ENCODE peak calls at places on chromosomes 6 and 20, in five cellular contexts. One of them, this sample, is unnamed.
A peak's percentile ranks its signal among the peaks of the same experiment; 100 is the strongest.

GRCh38 chr6:116624036-116624805 is 7.9 kb downstream of the RSPH4A start:
- DNase-seq in progenitor cell of endocrine pancreas: no peak
- DNase-seq in HFFc6: no peak
- DNase-seq in GM10248: no peak
- DNase-seq in brain microvascular endothelial cell: no peak
- DNase-seq in this sample: no peak

GRCh38 chr6:56949925-56950495 is 4.9 kb upstream of the BEND6 start:
- DNase-seq in progenitor cell of endocrine pancreas: no peak
- DNase-seq in HFFc6: no peak
- DNase-seq in GM10248: no peak
- DNase-seq in brain microvascular endothelial cell: peak; percentile 35
- DNase-seq in this sample: no peak

GRCh38 chr20:48298851-48299484 is 513.7 kb upstream of the SULF2 start:
- DNase-seq in progenitor cell of endocrine pancreas: no peak
- DNase-seq in HFFc6: peak; percentile 90
- DNase-seq in GM10248: no peak
- DNase-seq in brain microvascular endothelial cell: peak; percentile 96
- DNase-seq in this sample: no peak

GRCh38 chr6:128574413-128574812 is 54.0 kb upstream of the PTPRK start:
- DNase-seq in progenitor cell of endocrine pancreas: no peak
- DNase-seq in HFFc6: no peak
- DNase-seq in GM10248: no peak
- DNase-seq in brain microvascular endothelial cell: no peak
- DNase-seq in this sample: no peak

GRCh38 chr6:130307752-130308361 is 58.0 kb upstream of the TMEM200A start:
- DNase-seq in progenitor cell of endocrine pancreas: no peak
- DNase-seq in HFFc6: peak; percentile 75
- DNase-seq in GM10248: no peak
- DNase-seq in brain microvascular endothelial cell: peak; percentile 50
- DNase-seq in this sample: no peak

GRCh38 chr6:121584591-121585369 is 149.3 kb downstream of the GJA1 start:
- DNase-seq in progenitor cell of endocrine pancreas: no peak
- DNase-seq in HFFc6: peak; percentile 38
- DNase-seq in GM10248: no peak
- DNase-seq in brain microvascular endothelial cell: no peak
- DNase-seq in this sample: no peak

GRCh38 chr6:148520109-148520841 is 177.6 kb downstream of the SASH1 start:
- DNase-seq in progenitor cell of endocrine pancreas: no peak
- DNase-seq in HFFc6: no peak
- DNase-seq in GM10248: peak; percentile 81
- DNase-seq in brain microvascular endothelial cell: no peak
- DNase-seq in this sample: no peak

GRCh38 chr6:43831211-43831610 is 61.2 kb downstream of the VEGFA start:
- DNase-seq in progenitor cell of endocrine pancreas: no peak
- DNase-seq in HFFc6: no peak
- DNase-seq in GM10248: no peak
- DNase-seq in brain microvascular endothelial cell: no peak
- DNase-seq in this sample: no peak

GRCh38 chr20:32660661-32661060 is 13.1 kb downstream of the C20orf203 start:
- DNase-seq in progenitor cell of endocrine pancreas: no peak
- DNase-seq in HFFc6: no peak
- DNase-seq in GM10248: no peak
- DNase-seq in brain microvascular endothelial cell: no peak
- DNase-seq in this sample: no peak

GRCh38 chr20:34301587-34302311 is 1.4 kb downstream of the AHCY start:
- DNase-seq in progenitor cell of endocrine pancreas: no peak
- DNase-seq in HFFc6: no peak
- DNase-seq in GM10248: no peak
- DNase-seq in brain microvascular endothelial cell: no peak
- DNase-seq in this sample: peak; percentile 29

GRCh38 chr20:34299925-34300806 is 3.0 kb downstream of the AHCY start:
- DNase-seq in progenitor cell of endocrine pancreas: no peak
- DNase-seq in HFFc6: peak; percentile 8
- DNase-seq in GM10248: no peak
- DNase-seq in brain microvascular endothelial cell: no peak
- DNase-seq in this sample: no peak

GRCh38 chr20:34300809-34301586 is 2.2 kb downstream of the AHCY start:
- DNase-seq in progenitor cell of endocrine pancreas: no peak
- DNase-seq in HFFc6: no peak
- DNase-seq in GM10248: no peak
- DNase-seq in brain microvascular endothelial cell: no peak
- DNase-seq in this sample: no peak

GRCh38 chr20:34302723-34303528 is at the start of gene AHCY:
- DNase-seq in progenitor cell of endocrine pancreas: peak; percentile 96
- DNase-seq in HFFc6: peak; percentile 94
- DNase-seq in GM10248: peak; percentile 96
- DNase-seq in brain microvascular endothelial cell: peak; percentile 95
- DNase-seq in this sample: peak; percentile 97

GRCh38 chr20:34302312-34302722 is 838 bp downstream of the AHCY start:
- DNase-seq in progenitor cell of endocrine pancreas: no peak
- DNase-seq in HFFc6: peak; percentile 21
- DNase-seq in GM10248: no peak
- DNase-seq in brain microvascular endothelial cell: peak; percentile 27
- DNase-seq in this sample: no peak
- TF ChIP-seq CTCF in progenitor cell of endocrine pancreas: peak; percentile 64
- TF ChIP-seq CTCF in HFFc6: peak; percentile 56
- TF ChIP-seq CTCF in GM10248: no peak
- TF ChIP-seq CTCF in brain microvascular endothelial cell: peak; percentile 24
- TF ChIP-seq CTCF in this sample: no peak

GRCh38 chr6:111591370-111591900 is 14.2 kb downstream of the TRAF3IP2 start:
- DNase-seq in progenitor cell of endocrine pancreas: no peak
- DNase-seq in HFFc6: peak; percentile 98
- DNase-seq in GM10248: no peak
- DNase-seq in brain microvascular endothelial cell: peak; percentile 98
- DNase-seq in this sample: no peak
- TF ChIP-seq CTCF in progenitor cell of endocrine pancreas: no peak
- TF ChIP-seq CTCF in HFFc6: no peak
- TF ChIP-seq CTCF in GM10248: no peak
- TF ChIP-seq CTCF in brain microvascular endothelial cell: no peak
- TF ChIP-seq CTCF in this sample: no peak

GRCh38 chr6:100121854-100122609 is 128.0 kb upstream of the MCHR2 start:
- DNase-seq in progenitor cell of endocrine pancreas: no peak
- DNase-seq in HFFc6: no peak
- DNase-seq in GM10248: no peak
- DNase-seq in brain microvascular endothelial cell: no peak
- DNase-seq in this sample: no peak

GRCh38 chr6:100130630-100131029 is 136.6 kb upstream of the MCHR2 start:
- DNase-seq in progenitor cell of endocrine pancreas: no peak
- DNase-seq in HFFc6: no peak
- DNase-seq in GM10248: no peak
- DNase-seq in brain microvascular endothelial cell: no peak
- DNase-seq in this sample: no peak

GRCh38 chr6:100132005-100132404 is 138.0 kb upstream of the MCHR2 start:
- DNase-seq in progenitor cell of endocrine pancreas: no peak
- DNase-seq in HFFc6: no peak
- DNase-seq in GM10248: no peak
- DNase-seq in brain microvascular endothelial cell: no peak
- DNase-seq in this sample: no peak

GRCh38 chr6:100126682-100127484 is 132.9 kb upstream of the MCHR2 start:
- DNase-seq in progenitor cell of endocrine pancreas: no peak
- DNase-seq in HFFc6: no peak
- DNase-seq in GM10248: no peak
- DNase-seq in brain microvascular endothelial cell: no peak
- DNase-seq in this sample: no peak
- TF ChIP-seq CTCF in progenitor cell of endocrine pancreas: no peak
- TF ChIP-seq CTCF in HFFc6: no peak
- TF ChIP-seq CTCF in GM10248: no peak
- TF ChIP-seq CTCF in brain microvascular endothelial cell: peak; percentile 10
- TF ChIP-seq CTCF in this sample: no peak

GRCh38 chr20:57270204-57270937 is 3.9 kb upstream of the BMP7 start:
- DNase-seq in progenitor cell of endocrine pancreas: no peak
- DNase-seq in HFFc6: no peak
- DNase-seq in GM10248: no peak
- DNase-seq in brain microvascular endothelial cell: no peak
- DNase-seq in this sample: no peak
- TF ChIP-seq CTCF in progenitor cell of endocrine pancreas: peak; percentile 42
- TF ChIP-seq CTCF in HFFc6: no peak
- TF ChIP-seq CTCF in GM10248: no peak
- TF ChIP-seq CTCF in brain microvascular endothelial cell: no peak
- TF ChIP-seq CTCF in this sample: no peak